ENCODE peak calls at places on chromosome 14, in six cellular contexts. U is suprapubic skin; J is astrocyte; F is CD8-positive, alpha-beta memory T cell; Z is left lung; O is H9. P is an unnamed sample. For H3K4me1, the result is how much of the 10 kb centered on the place peaks cover.

GRCh38 chr14:23544511-23545447 is 6.8 kb downstream of the ZFHX2 start:
- DNase-seq in F (no peak), J (no peak), Z (peak), O (peak), U (no peak), P (no peak)

GRCh38 chr14:75430526-75430925 is 2.7 kb downstream of the JDP2 start:
- DNase-seq in J (peak), O (peak), F (no peak), U (no peak), Z (no peak), P (no peak)

GRCh38 chr14:97713023-97713422 is 915.8 kb downstream of the VRK1 start:
- DNase-seq in U (no peak), J (peak), F (no peak), Z (no peak), O (no peak), P (no peak)

GRCh38 chr14:36857136-36857535 is 195.5 kb downstream of the PAX9 start:
- DNase-seq in U (no peak), Z (no peak), J (no peak), F (no peak), O (no peak), P (no peak)

GRCh38 chr14:50773632-50774541 is 57.1 kb downstream of the NIN start:
- DNase-seq in Z (no peak), F (no peak), J (peak), U (no peak), O (peak), P (no peak)

GRCh38 chr14:21039059-21039422 is 3.1 kb upstream of the RNASE7 start:
- DNase-seq in J (peak), U (peak), F (no peak), Z (peak), O (peak), P (no peak)

GRCh38 chr14:54465654-54466053 is 23.1 kb downstream of the GMFB start:
- DNase-seq in U (no peak), O (no peak), F (no peak), J (no peak), Z (no peak), P (no peak)

GRCh38 chr14:90815817-90816662 is at the start of gene TTC7B:
- DNase-seq in J (no peak), F (no peak), Z (peak), U (no peak), O (peak), P (no peak)

GRCh38 chr14:83905157-83905556 is 1624.8 kb upstream of the FLRT2 start:
- DNase-seq in Z (no peak), F (no peak), O (no peak), U (no peak), J (no peak), P (no peak)

GRCh38 chr14:35215110-35215872 is 76.9 kb upstream of the PSMA6 start:
- DNase-seq in O (no peak), Z (no peak), J (peak), U (no peak), F (no peak), P (no peak)

GRCh38 chr14:100140452-100141132 is 18.9 kb downstream of the DEGS2 start:
- DNase-seq in U (no peak), J (peak), F (no peak), O (peak), Z (peak), P (no peak)

GRCh38 chr14:52738409-52738808 is 8.4 kb downstream of the STYX start:
- DNase-seq in U (no peak), F (no peak), O (no peak), Z (no peak), J (no peak), P (no peak)

GRCh38 chr14:52907949-52908348 is 42.9 kb downstream of the FERMT2 start:
- DNase-seq in F (no peak), Z (no peak), J (no peak), U (no peak), O (no peak), P (no peak)

GRCh38 chr14:91055016-91055415 is 5.4 kb downstream of the RPS6KA5 start:
- DNase-seq in Z (no peak), J (no peak), U (no peak), F (no peak), O (no peak), P (no peak)

GRCh38 chr14:34629657-34630529 is at the start of gene SNX6:
- DNase-seq in J (peak), O (peak), U (peak), Z (peak), F (peak), P (peak)

GRCh38 chr14:92121670-92122350 is at the start of the genes CPSF2 and NDUFB1:
- DNase-seq in J (peak), U (peak), F (peak), O (peak), Z (peak), P (no peak)

GRCh38 chr14:52112336-52113018 is 43.6 kb upstream of the NID2 start:
- DNase-seq in J (peak), U (no peak), F (no peak), O (no peak), Z (no peak), P (no peak)

GRCh38 chr14:23104591-23105347 is at the start of gene CIROP:
- DNase-seq in U (peak), Z (no peak), J (no peak), F (no peak), O (no peak), P (peak)

GRCh38 chr14:99274346-99275221 is 2.6 kb upstream of the BCL11B start:
- DNase-seq in U (peak), F (no peak), O (peak), Z (peak), J (peak), P (no peak)

GRCh38 chr14:89391556-89391955 is 25.5 kb downstream of the FOXN3 start:
- DNase-seq in O (no peak), Z (no peak), J (no peak), F (no peak), U (no peak), P (no peak)

GRCh38 chr14:71665157-71665556 is 267.1 kb upstream of the RGS6 start:
- DNase-seq in O (no peak), Z (no peak), F (no peak), J (peak), U (no peak), P (no peak)

GRCh38 chr14:69624131-69624530 is 12.7 kb downstream of the SUSD6 start:
- DNase-seq in Z (no peak), J (no peak), F (no peak), O (no peak), U (no peak), P (no peak)
- H3K4me1 ChIP-seq in Z (under half), J (under half), F (half or more), O (under half), U (half or more), P (under half)

GRCh38 chr14:103110681-103111296 is 12.5 kb upstream of the TNFAIP2 start:
- DNase-seq in O (no peak), Z (no peak), J (peak), F (no peak), U (no peak), P (no peak)

GRCh38 chr14:103107941-103108748 is 13.6 kb downstream of the EXOC3L4 start:
- DNase-seq in J (no peak), U (no peak), O (no peak), F (no peak), Z (no peak), P (no peak)

GRCh38 chr14:103107455-103107854 is 12.9 kb downstream of the EXOC3L4 start:
- DNase-seq in Z (no peak), F (no peak), J (no peak), U (no peak), O (no peak), P (no peak)

GRCh38 chr14:103109789-103110415 is 13.4 kb upstream of the TNFAIP2 start:
- DNase-seq in U (no peak), Z (no peak), J (peak), O (peak), F (no peak), P (no peak)

DNA sequence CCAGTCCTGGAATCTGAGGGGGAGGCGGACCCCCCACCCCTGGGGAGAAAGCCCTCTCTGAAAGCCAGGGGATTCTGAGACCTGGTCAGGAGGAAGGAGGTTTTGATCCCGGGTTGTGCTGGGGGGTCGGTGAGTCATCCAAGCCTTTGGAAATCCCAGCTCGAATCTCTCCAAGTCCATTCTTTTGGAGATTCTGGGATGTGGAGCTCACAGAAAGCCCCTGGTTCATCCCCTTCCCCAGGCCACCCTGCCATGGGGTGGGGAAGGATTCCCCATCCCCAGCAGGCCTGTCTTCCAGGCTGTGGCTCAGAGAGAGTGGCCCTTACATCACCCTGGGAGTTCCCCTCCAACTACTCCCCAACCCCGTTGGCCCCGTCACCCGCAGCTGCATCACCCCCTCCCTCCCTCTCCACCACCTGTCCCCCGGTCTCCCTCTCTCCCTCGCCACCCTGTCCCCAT is 14.3 kb downstream of the EXOC3L4 start:
- DNase-seq in O (peak), J (peak), Z (no peak), F (no peak), U (no peak), P (no peak)
- H3K4me1 ChIP-seq in O (under half), J (under half), Z (under half), F (under half), U (half or more), P (under half)

GRCh38 chr14:101836131-101836530 is 74.6 kb downstream of the PPP2R5C start:
- DNase-seq in U (no peak), F (no peak), J (no peak), Z (no peak), O (no peak), P (no peak)
- H3K4me1 ChIP-seq in U (under half), F (half or more), J (under half), Z (under half), O (under half), P (under half)

DNA sequence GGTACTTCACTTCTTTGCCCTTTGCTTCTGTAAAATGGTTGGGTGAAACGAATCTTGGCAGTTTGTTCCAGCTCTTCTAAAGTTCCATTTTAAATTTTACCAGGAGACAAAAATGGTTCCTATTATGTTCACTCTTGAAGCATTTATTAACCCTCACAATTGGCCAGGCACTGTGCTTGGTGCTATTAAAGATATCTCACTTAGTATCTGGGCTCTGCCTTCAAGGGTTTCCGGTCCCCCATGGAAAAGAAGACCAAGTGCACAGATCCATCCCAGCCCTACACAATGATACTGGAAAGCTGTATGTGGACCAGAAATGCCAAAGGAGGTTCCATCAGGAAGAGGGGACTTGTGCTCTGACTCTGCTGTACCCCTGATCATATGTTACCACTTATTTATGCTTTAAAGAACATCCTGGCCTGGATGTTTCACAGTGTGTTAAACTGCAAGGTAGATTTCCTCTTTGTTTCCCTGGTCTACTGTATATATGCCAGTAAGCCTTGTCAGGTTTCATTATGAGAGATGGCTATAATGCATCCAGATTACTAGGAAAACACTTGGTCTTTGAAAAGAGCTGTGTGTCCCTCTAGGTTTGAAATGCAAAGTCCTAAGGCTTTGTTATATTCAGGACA is 154.8 kb downstream of the PRKCH start:
- DNase-seq in Z (no peak), J (no peak), U (no peak), O (no peak), F (no peak), P (no peak)
- H3K4me1 ChIP-seq in Z (under half), J (half or more), U (half or more), O (under half), F (half or more), P (under half)

GRCh38 chr14:65281991-65282908 is 130.3 kb upstream of the FUT8 start:
- DNase-seq in J (peak), Z (no peak), O (peak), U (no peak), F (peak), P (no peak)
- H3K4me1 ChIP-seq in J (under half), Z (under half), O (under half), U (under half), F (under half), P (under half)

DNA sequence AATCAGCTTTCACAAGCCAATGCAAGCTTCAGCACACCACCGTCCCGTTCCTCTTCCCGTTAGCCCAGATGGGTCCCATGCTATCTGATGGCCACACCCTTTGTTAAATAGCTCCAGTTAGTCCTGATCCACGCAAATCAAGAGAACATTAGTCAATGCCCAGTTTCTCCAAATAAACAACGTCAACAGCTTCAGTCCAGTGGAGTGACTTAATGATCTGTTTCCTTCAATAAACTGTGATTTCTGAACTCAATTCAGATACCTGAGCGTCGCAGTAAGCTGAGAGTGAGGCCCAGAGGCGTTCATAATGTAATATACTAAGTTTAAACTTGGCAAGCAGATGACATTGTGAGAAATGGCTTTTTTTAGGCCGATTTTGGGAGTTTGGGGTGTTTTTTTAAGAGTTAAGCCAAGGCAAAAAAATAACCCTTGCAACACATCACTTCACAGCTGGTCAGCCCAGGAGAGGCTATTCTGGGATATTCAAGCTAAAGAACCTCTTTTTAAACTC is 112.3 kb downstream of the ZFP36L1 start:
- DNase-seq in O (no peak), J (peak), Z (no peak), U (no peak), F (no peak), P (no peak)
- H3K4me1 ChIP-seq in O (under half), J (under half), Z (under half), U (half or more), F (under half), P (under half)

DNA sequence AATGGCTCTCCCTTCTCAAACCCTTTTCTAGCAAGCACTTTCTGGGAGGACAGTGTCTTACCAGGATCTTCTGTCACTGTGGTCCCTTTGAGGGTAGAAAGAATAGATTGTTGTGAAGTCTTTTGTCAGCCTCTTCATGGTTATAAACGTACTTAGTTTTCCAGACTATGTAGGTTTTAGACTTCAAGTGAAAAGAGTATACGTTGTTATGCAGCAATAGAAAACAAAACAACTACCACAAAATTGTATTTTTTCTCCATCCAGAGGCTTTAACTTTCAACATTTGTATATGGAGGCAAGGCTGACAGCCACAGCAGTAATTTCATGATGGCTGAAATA is 23.7 kb downstream of the PRKCH start:
- DNase-seq in U (no peak), Z (no peak), O (no peak), J (no peak), F (no peak), P (no peak)
- H3K4me1 ChIP-seq in U (half or more), Z (under half), O (under half), J (under half), F (half or more), P (under half)

GRCh38 chr14:59317782-59318505 is 129.5 kb downstream of the DAAM1 start:
- DNase-seq in F (no peak), O (no peak), U (no peak), J (no peak), Z (no peak), P (no peak)

GRCh38 chr14:59314953-59315599 is 126.6 kb downstream of the DAAM1 start:
- DNase-seq in O (no peak), F (no peak), J (no peak), Z (no peak), U (no peak), P (no peak)

GRCh38 chr14:59314019-59314608 is 125.6 kb downstream of the DAAM1 start:
- DNase-seq in J (no peak), F (no peak), Z (no peak), O (no peak), U (no peak), P (no peak)

GRCh38 chr14:59318908-59319307 is 130.4 kb downstream of the DAAM1 start:
- DNase-seq in Z (no peak), J (no peak), O (no peak), U (no peak), F (no peak), P (no peak)

DNA sequence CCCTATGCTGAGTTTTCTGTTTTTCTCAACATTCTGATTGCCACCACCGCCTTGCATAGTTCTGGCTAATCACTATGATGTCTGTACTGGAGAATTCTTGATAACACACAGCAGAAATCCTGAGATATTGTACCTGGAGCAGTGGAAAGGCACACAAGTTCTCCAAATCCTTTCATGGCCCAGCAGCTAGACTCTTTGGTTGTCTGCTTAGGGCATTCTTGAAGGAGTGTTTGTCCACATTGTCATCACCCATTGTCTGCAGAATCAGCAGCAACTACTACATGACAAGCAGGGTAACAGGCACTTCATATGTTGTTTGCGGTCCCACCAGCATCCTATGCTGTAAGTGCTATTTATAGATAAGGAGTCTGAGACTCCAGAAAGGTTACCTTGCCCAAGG is 128.9 kb downstream of the DAAM1 start:
- DNase-seq in F (no peak), U (no peak), Z (no peak), J (no peak), O (no peak), P (no peak)
- H3K4me1 ChIP-seq in F (under half), U (under half), Z (under half), J (under half), O (under half), P (half or more)